ENCODE peak calls at places on chromosomes 3 and 15, in five cellular contexts. W, C, M, X and E are unnamed samples.

GRCh38 chr3:107432013-107432515 is 54.8 kb downstream of the CCDC54 start:
- DNase-seq in W (no peak), C (no peak), M (no peak), X (no peak), E (no peak)

GRCh38 chr3:197592361-197593045 is 36.7 kb upstream of the BDH1 start:
- DNase-seq in W (no peak), C (no peak), M (no peak), X (no peak), E (no peak)

GRCh38 chr3:52774901-52775864 is 2.2 kb upstream of the ITIH1 start:
- DNase-seq in W (no peak), C (no peak), M (no peak), X (no peak), E (peak; percentile 38)

GRCh38 chr3:37217098-37217849 is 42.9 kb upstream of the LRRFIP2 start:
- DNase-seq in W (no peak), C (no peak), M (no peak), X (no peak), E (no peak)

GRCh38 chr3:34218706-34219105 is 420.3 kb downstream of the PDCD6IP start:
- DNase-seq in W (no peak), C (no peak), M (no peak), X (no peak), E (no peak)

GRCh38 chr3:42476225-42477160 is 25.9 kb upstream of the VIPR1 start:
- DNase-seq in W (no peak), C (no peak), M (no peak), X (no peak), E (no peak)

GRCh38 chr3:10365791-10366190 is 44.9 kb upstream of the SEC13 start:
- DNase-seq in W (peak; percentile 43), C (no peak), M (no peak), X (no peak), E (no peak)

GRCh38 chr15:38074029-38074428 is 139.6 kb downstream of the TMCO5A start:
- DNase-seq in W (no peak), C (no peak), M (no peak), X (no peak), E (no peak)

GRCh38 chr15:31326729-31327673 is at the start of gene KLF13:
- DNase-seq in W (peak; percentile 31), C (no peak), M (peak; percentile 69), X (peak; percentile 74), E (no peak)

GRCh38 chr3:60048447-60048848 is 998.6 kb upstream of the CFAP20DC start:
- DNase-seq in W (no peak), C (no peak), M (no peak), X (no peak), E (no peak)

GRCh38 chr3:71545330-71545729 is 38.2 kb downstream of the FOXP1 start:
- DNase-seq in W (no peak), C (no peak), M (no peak), X (no peak), E (no peak)

GRCh38 chr3:34106879-34107278 is 308.4 kb downstream of the PDCD6IP start:
- DNase-seq in W (peak; percentile 40), C (peak; percentile 17), M (peak; percentile 14), X (no peak), E (peak; percentile 58)

GRCh38 chr3:43905157-43905556 is 214.4 kb downstream of the ABHD5 start:
- DNase-seq in W (no peak), C (no peak), M (no peak), X (no peak), E (no peak)

GRCh38 chr15:73876779-73877178 is 3.4 kb downstream of the TBC1D21 start:
- DNase-seq in W (no peak), C (peak; percentile 21), M (no peak), X (no peak), E (no peak)

GRCh38 chr3:17094551-17094950 is 209.8 kb downstream of the PLCL2 start:
- DNase-seq in W (no peak), C (no peak), M (no peak), X (no peak), E (peak; percentile 72)

GRCh38 chr3:110237091-110237615 is 834.5 kb upstream of the NECTIN3 start:
- DNase-seq in W (no peak), C (peak; percentile 94), M (no peak), X (no peak), E (no peak)

GRCh38 chr3:31934866-31935265 is 46.2 kb downstream of the OSBPL10 start:
- DNase-seq in W (no peak), C (no peak), M (no peak), X (no peak), E (no peak)

GRCh38 chr3:186679151-186679550 is 13.3 kb downstream of the HRG start:
- DNase-seq in W (no peak), C (no peak), M (no peak), X (no peak), E (no peak)

GRCh38 chr15:31101262-31102048 is at the start of gene TRPM1:
- DNase-seq in W (no peak), C (no peak), M (no peak), X (no peak), E (no peak)

GRCh38 chr15:99333981-99334380 is 82.7 kb downstream of the LRRC28 start:
- DNase-seq in W (no peak), C (no peak), M (no peak), X (no peak), E (no peak)

GRCh38 chr3:106302451-106303221 is 433.8 kb upstream of the CBLB start:
- DNase-seq in W (no peak), C (no peak), M (no peak), X (no peak), E (no peak)

GRCh38 chr15:66925721-66926120 is 139.7 kb upstream of the SMAD3 start:
- DNase-seq in W (no peak), C (no peak), M (no peak), X (no peak), E (no peak)

GRCh38 chr3:52356126-52356525 is 40.0 kb downstream of the DNAH1 start:
- DNase-seq in W (no peak), C (no peak), M (no peak), X (no peak), E (no peak)

GRCh38 chr3:152556731-152557254 is 278.1 kb upstream of the P2RY1 start:
- DNase-seq in W (peak; percentile 79), C (no peak), M (no peak), X (peak; percentile 23), E (no peak)

GRCh38 chr15:60539881-60540613 is 61.1 kb upstream of the ICE2 start:
- DNase-seq in W (no peak), C (no peak), M (no peak), X (no peak), E (no peak)